ENCODE peak calls at places on chromosomes 4 and X, in nine cellular contexts. R is lung, S is pancreas, F is PC-3, I is colonic mucosa, V is astrocyte of the spinal cord, K is right atrium auricular region, G is psoas muscle, D is A673. X is an unnamed sample.

GRCh38 chrX:25968920-25969319 is 169.2 kb upstream of the MAGEB18 start:
- DNase-seq in R (no peak), S (no peak), F (peak), I (no peak), V (peak), K (no peak), G (no peak), D (peak), X (peak)

GRCh38 chr4:66927937-66928336 is 617.4 kb downstream of the CENPC start:
- DNase-seq in R (no peak), S (no peak), F (no peak), I (no peak), V (no peak), K (no peak), G (no peak), D (no peak), X (peak)

GRCh38 chr4:6890358-6890757 is 19.3 kb upstream of the TBC1D14 start:
- DNase-seq in R (no peak), S (no peak), F (no peak), I (no peak), V (no peak), K (no peak), G (no peak), D (no peak), X (no peak)

GRCh38 chr4:26780524-26780923 is 80.1 kb upstream of the STIM2 start:
- DNase-seq in R (no peak), S (no peak), F (peak), I (no peak), V (peak), K (no peak), G (no peak), D (peak), X (no peak)

GRCh38 chr4:11475871-11476270 is 47.2 kb upstream of the HS3ST1 start:
- DNase-seq in R (no peak), S (no peak), F (no peak), I (no peak), V (no peak), K (no peak), G (no peak), D (no peak), X (no peak)

GRCh38 chr4:170497729-170498128 is 408.0 kb upstream of the AADAT start:
- DNase-seq in R (no peak), S (no peak), F (no peak), I (no peak), V (no peak), K (no peak), G (no peak), D (no peak), X (no peak)

GRCh38 chr4:109298279-109299010 is 4.0 kb downstream of the COL25A1 start:
- DNase-seq in R (no peak), S (no peak), F (peak), I (no peak), V (peak), K (no peak), G (no peak), D (no peak), X (peak)

GRCh38 chr4:155444695-155445094 is 67.9 kb upstream of the MAP9 start:
- DNase-seq in R (no peak), S (no peak), F (no peak), I (no peak), V (no peak), K (no peak), G (no peak), D (no peak), X (peak)

GRCh38 chr4:102878901-102879300 is 10.1 kb downstream of the CISD2 start:
- DNase-seq in R (no peak), S (no peak), F (no peak), I (no peak), V (no peak), K (no peak), G (no peak), D (peak), X (no peak)

GRCh38 chrX:111164728-111165127 is 68.7 kb downstream of the PAK3 start:
- DNase-seq in R (no peak), S (no peak), F (peak), I (no peak), V (no peak), K (no peak), G (no peak), D (peak), X (no peak)

GRCh38 chrX:96372313-96373046 is 312.2 kb upstream of the DIAPH2 start:
- DNase-seq in R (no peak), S (no peak), F (peak), I (no peak), V (peak), K (no peak), G (no peak), D (peak), X (no peak)
- TF ChIP-seq CTCF in R (peak), S (peak), F (peak), I (peak), V (peak), K (peak), G (peak), D (peak), X (peak)

GRCh38 chr4:111268769-111269414 is 646.0 kb upstream of the PITX2 start:
- DNase-seq in R (no peak), S (no peak), F (peak), I (no peak), V (peak), K (no peak), G (no peak), D (peak), X (no peak)
- H3K4me3 ChIP-seq in R (no peak), S (no peak), F (no peak), I (no peak), V (no peak), K (no peak), G (peak), D (no peak), X (no peak)

GRCh38 chr4:114180481-114180880 is 201.0 kb upstream of the ARSJ start:
- DNase-seq in R (peak), S (peak), F (peak), I (peak), V (peak), K (no peak), G (no peak), D (peak), X (peak)
- TF ChIP-seq CTCF in R (peak), S (no peak), F (peak), I (no peak), V (peak), K (no peak), G (peak), D (peak), X (peak)

GRCh38 chrX:139554991-139555675 is 24.6 kb downstream of the F9 start:
- DNase-seq in R (no peak), S (no peak), F (no peak), I (no peak), V (no peak), K (no peak), G (no peak), D (no peak), X (no peak)
- H3K4me3 ChIP-seq in R (no peak), S (no peak), F (no peak), I (no peak), V (no peak), K (no peak), G (no peak), D (no peak), X (no peak)

GRCh38 chr4:93780080-93780479 is 48.5 kb upstream of the ATOH1 start:
- DNase-seq in R (no peak), S (no peak), F (no peak), I (no peak), V (no peak), K (no peak), G (no peak), D (no peak), X (no peak)
- TF ChIP-seq CTCF in R (no peak), S (no peak), F (no peak), I (no peak), V (no peak), K (no peak), G (no peak), D (no peak), X (no peak)

X was measured in LNCaP clone FGC.